ENCODE peak calls at places on chromosome 1, in five cellular contexts. Q, U, C, B and H are unnamed samples.

GRCh38 chr1:172906778-172907592 is 143.8 kb downstream of the TNFSF18 start:
- DNase-seq in Q (peak; percentile 90), B (peak; percentile 41), C (peak; percentile 71), U (no peak), H (no peak)

GRCh38 chr1:17588048-17588781 is 48.7 kb downstream of the ARHGEF10L start:
- DNase-seq in B (peak; percentile 81), U (no peak), C (peak; percentile 63), Q (peak; percentile 48), H (peak; percentile 92)

GRCh38 chr1:114295321-114295720 is 141.7 kb upstream of the SYT6 start:
- DNase-seq in Q (no peak), B (no peak), C (no peak), U (no peak), H (no peak)

GRCh38 chr1:205492774-205493173 is 11.7 kb upstream of the CDK18 start:
- DNase-seq in C (no peak), B (no peak), Q (no peak), U (no peak), H (no peak)

GRCh38 chr1:21292991-21293536 is 2.8 kb upstream of the ECE1 start:
- DNase-seq in U (peak; percentile 43), Q (no peak), B (no peak), C (no peak), H (no peak)

GRCh38 chr1:76668046-76668445 is 199.2 kb upstream of the ST6GALNAC5 start:
- DNase-seq in B (no peak), Q (no peak), C (no peak), U (no peak), H (no peak)

GRCh38 chr1:204516180-204516879 is at the start of gene MDM4:
- DNase-seq in U (peak; percentile 87), C (peak; percentile 97), Q (peak; percentile 96), B (peak; percentile 95), H (peak; percentile 95)

GRCh38 chr1:66549017-66549416 is 15.1 kb downstream of the SGIP1 start:
- DNase-seq in U (no peak), C (no peak), Q (no peak), B (no peak), H (no peak)

GRCh38 chr1:118958937-118959631 is 29.1 kb downstream of the TBX15 start:
- DNase-seq in B (no peak), C (no peak), Q (no peak), U (no peak), H (no peak)